ENCODE peak calls at places on chromosomes 2 and 18, in five cellular contexts. P is activated CD4-positive, alpha-beta T cell treated with anti-CD3 and anti-CD28 coated beads, Interleukin-2, amount 50 U/mL, for 24 hours; G is lower lobe of right lung; Z is OCI-M1; H is endothelial cell. K is an unnamed sample.

GRCh38 chr2:111049792-111050640 is 70.7 kb upstream of the BCL2L11 start:
- DNase-seq in P (no peak), G (no peak), Z (no peak), H (no peak), K (peak)

GRCh38 chr2:16226942-16227664 is 286.8 kb downstream of the MYCN start:
- DNase-seq in P (no peak), G (no peak), Z (no peak), H (no peak), K (no peak)

GRCh38 chr2:63743170-63743975 is 98.3 kb upstream of the UGP2 start:
- DNase-seq in P (no peak), G (no peak), Z (no peak), H (no peak), K (no peak)

GRCh38 chr2:106189764-106190468 is 4.2 kb downstream of the UXS1 start:
- DNase-seq in P (no peak), G (no peak), Z (no peak), H (no peak), K (no peak)

GRCh38 chr2:205464681-205465080 is 217.6 kb upstream of the NRP2 start:
- DNase-seq in P (no peak), G (no peak), Z (no peak), H (no peak), K (no peak)

GRCh38 chr2:143535802-143536201 is 406.6 kb downstream of the ARHGAP15 start:
- DNase-seq in P (no peak), G (no peak), Z (no peak), H (no peak), K (no peak)

GRCh38 chr2:152581360-152581759 is 135.9 kb downstream of the PRPF40A start:
- DNase-seq in P (no peak), G (no peak), Z (no peak), H (no peak), K (no peak)

GRCh38 chr2:119958642-119959268 is 54.1 kb upstream of the EPB41L5 start:
- DNase-seq in P (no peak), G (no peak), Z (no peak), H (no peak), K (no peak)

GRCh38 chr2:240886678-240887574 is 9.0 kb downstream of the MAB21L4 start:
- DNase-seq in P (no peak), G (peak), Z (no peak), H (no peak), K (no peak)

GRCh38 chr2:128552806-128553551 is 234.3 kb upstream of the HS6ST1 start:
- DNase-seq in P (no peak), G (no peak), Z (no peak), H (no peak), K (no peak)

GRCh38 chr2:3430740-3431490 is 51.4 kb downstream of the TRAPPC12 start:
- DNase-seq in P (no peak), G (no peak), Z (no peak), H (no peak), K (no peak)

GRCh38 chr18:36534154-36534688 is 236.7 kb downstream of the FHOD3 start:
- DNase-seq in P (no peak), G (no peak), Z (no peak), H (no peak), K (no peak)

GRCh38 chr2:120552800-120553471 is 182.7 kb upstream of the GLI2 start:
- DNase-seq in P (no peak), G (peak), Z (no peak), H (peak), K (peak)

GRCh38 chr2:130824492-130825061 is 12.1 kb upstream of the ARHGEF4 start:
- DNase-seq in P (peak), G (no peak), Z (peak), H (no peak), K (no peak)

K was measured in Karpas-422.